ENCODE peak calls at places on chromosomes 1 and 21, in ten cellular contexts. One of them, this sample, is unnamed.

GRCh38 chr1:200739499-200740290 is 1.0 kb downstream of the CAMSAP2 start:
- DNase-seq in colonic mucosa: peak
- DNase-seq in naive thymus-derived CD4-positive, alpha-beta T cell: no peak
- DNase-seq in ovary: peak
- DNase-seq in Daoy: no peak
- DNase-seq in AG04450: no peak
- DNase-seq in IMR-90: no peak
- DNase-seq in stomach: peak
- DNase-seq in RWPE2: no peak
- DNase-seq in adrenal gland: peak
- DNase-seq in this sample: peak

GRCh38 chr1:195828322-195828721 is 779.9 kb downstream of the KCNT2 start:
- DNase-seq in AG04450: no peak
- DNase-seq in colonic mucosa: no peak
- DNase-seq in IMR-90: no peak
- DNase-seq in ovary: no peak
- DNase-seq in RWPE2: no peak
- DNase-seq in adrenal gland: no peak
- DNase-seq in Daoy: no peak
- DNase-seq in naive thymus-derived CD4-positive, alpha-beta T cell: no peak
- DNase-seq in stomach: no peak
- DNase-seq in this sample: no peak

GRCh38 chr21:42252778-42253340 is 33.9 kb downstream of the ABCG1 start:
- DNase-seq in naive thymus-derived CD4-positive, alpha-beta T cell: no peak
- DNase-seq in ovary: no peak
- DNase-seq in stomach: no peak
- DNase-seq in adrenal gland: no peak
- DNase-seq in RWPE2: no peak
- DNase-seq in AG04450: no peak
- DNase-seq in IMR-90: no peak
- DNase-seq in colonic mucosa: no peak
- DNase-seq in Daoy: no peak
- DNase-seq in this sample: no peak

GRCh38 chr1:59678065-59678808 is 136.5 kb upstream of the HOOK1 start:
- DNase-seq in adrenal gland: no peak
- DNase-seq in Daoy: peak
- DNase-seq in naive thymus-derived CD4-positive, alpha-beta T cell: no peak
- DNase-seq in colonic mucosa: no peak
- DNase-seq in IMR-90: no peak
- DNase-seq in RWPE2: no peak
- DNase-seq in ovary: no peak
- DNase-seq in stomach: no peak
- DNase-seq in AG04450: no peak
- DNase-seq in this sample: no peak

GRCh38 chr1:209354111-209354839 is 229.2 kb upstream of the CAMK1G start:
- DNase-seq in Daoy: peak
- DNase-seq in adrenal gland: peak
- DNase-seq in colonic mucosa: peak
- DNase-seq in stomach: peak
- DNase-seq in IMR-90: peak
- DNase-seq in ovary: no peak
- DNase-seq in AG04450: peak
- DNase-seq in naive thymus-derived CD4-positive, alpha-beta T cell: peak
- DNase-seq in RWPE2: peak
- DNase-seq in this sample: peak

GRCh38 chr1:2558420-2558819 is 2.2 kb downstream of the TNFRSF14 start:
- DNase-seq in RWPE2: no peak
- DNase-seq in ovary: no peak
- DNase-seq in naive thymus-derived CD4-positive, alpha-beta T cell: no peak
- DNase-seq in Daoy: no peak
- DNase-seq in colonic mucosa: no peak
- DNase-seq in AG04450: no peak
- DNase-seq in IMR-90: no peak
- DNase-seq in adrenal gland: no peak
- DNase-seq in stomach: no peak
- DNase-seq in this sample: no peak

GRCh38 chr1:97277891-97278662 is 556.5 kb downstream of the PTBP2 start:
- DNase-seq in RWPE2: no peak
- DNase-seq in colonic mucosa: no peak
- DNase-seq in IMR-90: peak
- DNase-seq in Daoy: peak
- DNase-seq in adrenal gland: no peak
- DNase-seq in ovary: no peak
- DNase-seq in AG04450: no peak
- DNase-seq in naive thymus-derived CD4-positive, alpha-beta T cell: no peak
- DNase-seq in stomach: no peak
- DNase-seq in this sample: no peak

GRCh38 chr1:94416901-94417701 is 1.1 kb upstream of the ABCD3 start:
- DNase-seq in IMR-90: peak
- DNase-seq in naive thymus-derived CD4-positive, alpha-beta T cell: no peak
- DNase-seq in colonic mucosa: peak
- DNase-seq in AG04450: peak
- DNase-seq in ovary: peak
- DNase-seq in stomach: peak
- DNase-seq in RWPE2: no peak
- DNase-seq in adrenal gland: peak
- DNase-seq in Daoy: peak
- DNase-seq in this sample: peak

GRCh38 chr1:110150330-110151174 is at the start of gene SLC6A17:
- DNase-seq in ovary: no peak
- DNase-seq in IMR-90: peak
- DNase-seq in colonic mucosa: no peak
- DNase-seq in Daoy: peak
- DNase-seq in adrenal gland: peak
- DNase-seq in naive thymus-derived CD4-positive, alpha-beta T cell: no peak
- DNase-seq in RWPE2: no peak
- DNase-seq in stomach: no peak
- DNase-seq in AG04450: no peak
- DNase-seq in this sample: no peak

GRCh38 chr1:47280142-47280541 is 33.8 kb downstream of the STIL start:
- DNase-seq in IMR-90: peak
- DNase-seq in Daoy: no peak
- DNase-seq in stomach: no peak
- DNase-seq in naive thymus-derived CD4-positive, alpha-beta T cell: no peak
- DNase-seq in ovary: no peak
- DNase-seq in adrenal gland: no peak
- DNase-seq in RWPE2: no peak
- DNase-seq in colonic mucosa: no peak
- DNase-seq in AG04450: no peak
- DNase-seq in this sample: no peak

GRCh38 chr1:210001751-210002150 is 63.7 kb downstream of the SYT14 start:
- DNase-seq in stomach: no peak
- DNase-seq in ovary: no peak
- DNase-seq in AG04450: no peak
- DNase-seq in colonic mucosa: no peak
- DNase-seq in Daoy: peak
- DNase-seq in adrenal gland: no peak
- DNase-seq in naive thymus-derived CD4-positive, alpha-beta T cell: no peak
- DNase-seq in IMR-90: no peak
- DNase-seq in RWPE2: no peak
- DNase-seq in this sample: no peak

GRCh38 chr1:245079021-245079609 is 75.7 kb upstream of the KIF26B start:
- DNase-seq in colonic mucosa: no peak
- DNase-seq in AG04450: no peak
- DNase-seq in IMR-90: peak
- DNase-seq in RWPE2: no peak
- DNase-seq in naive thymus-derived CD4-positive, alpha-beta T cell: no peak
- DNase-seq in adrenal gland: no peak
- DNase-seq in ovary: no peak
- DNase-seq in Daoy: peak
- DNase-seq in stomach: no peak
- DNase-seq in this sample: no peak

GRCh38 chr1:220652995-220653394 is 37.2 kb upstream of the C1orf115 start:
- DNase-seq in IMR-90: no peak
- DNase-seq in colonic mucosa: no peak
- DNase-seq in ovary: no peak
- DNase-seq in Daoy: no peak
- DNase-seq in RWPE2: no peak
- DNase-seq in stomach: no peak
- DNase-seq in adrenal gland: no peak
- DNase-seq in naive thymus-derived CD4-positive, alpha-beta T cell: no peak
- DNase-seq in AG04450: no peak
- DNase-seq in this sample: no peak

GRCh38 chr1:229098361-229098760 is 172.6 kb upstream of the RAB4A start:
- DNase-seq in adrenal gland: no peak
- DNase-seq in RWPE2: no peak
- DNase-seq in colonic mucosa: no peak
- DNase-seq in Daoy: no peak
- DNase-seq in stomach: no peak
- DNase-seq in naive thymus-derived CD4-positive, alpha-beta T cell: no peak
- DNase-seq in IMR-90: no peak
- DNase-seq in ovary: no peak
- DNase-seq in AG04450: no peak
- DNase-seq in this sample: no peak

GRCh38 chr1:92858564-92859399 is 26.9 kb downstream of the RPL5 start:
- DNase-seq in colonic mucosa: peak
- DNase-seq in adrenal gland: peak
- DNase-seq in stomach: peak
- DNase-seq in Daoy: peak
- DNase-seq in AG04450: peak
- DNase-seq in RWPE2: no peak
- DNase-seq in naive thymus-derived CD4-positive, alpha-beta T cell: peak
- DNase-seq in IMR-90: peak
- DNase-seq in ovary: peak
- DNase-seq in this sample: peak

GRCh38 chr1:224615861-224616760 is at the start of gene CNIH3:
- DNase-seq in adrenal gland: no peak
- DNase-seq in colonic mucosa: no peak
- DNase-seq in naive thymus-derived CD4-positive, alpha-beta T cell: no peak
- DNase-seq in IMR-90: peak
- DNase-seq in AG04450: no peak
- DNase-seq in Daoy: peak
- DNase-seq in ovary: no peak
- DNase-seq in stomach: peak
- DNase-seq in RWPE2: no peak
- DNase-seq in this sample: no peak

GRCh38 chr1:223748773-223749733 is 36.7 kb downstream of the CAPN2 start:
- DNase-seq in colonic mucosa: peak
- DNase-seq in IMR-90: peak
- DNase-seq in naive thymus-derived CD4-positive, alpha-beta T cell: peak
- DNase-seq in stomach: peak
- DNase-seq in AG04450: no peak
- DNase-seq in adrenal gland: peak
- DNase-seq in RWPE2: no peak
- DNase-seq in ovary: peak
- DNase-seq in Daoy: peak
- DNase-seq in this sample: peak

GRCh38 chr1:212635141-212635601 is 26.6 kb downstream of the ATF3 start:
- DNase-seq in RWPE2: no peak
- DNase-seq in ovary: no peak
- DNase-seq in stomach: no peak
- DNase-seq in AG04450: no peak
- DNase-seq in IMR-90: peak
- DNase-seq in Daoy: peak
- DNase-seq in naive thymus-derived CD4-positive, alpha-beta T cell: no peak
- DNase-seq in adrenal gland: no peak
- DNase-seq in colonic mucosa: no peak
- DNase-seq in this sample: no peak

GRCh38 chr1:53086504-53087070 is 24.6 kb downstream of the PODN start:
- DNase-seq in ovary: no peak
- DNase-seq in AG04450: no peak
- DNase-seq in RWPE2: no peak
- DNase-seq in stomach: no peak
- DNase-seq in colonic mucosa: no peak
- DNase-seq in Daoy: no peak
- DNase-seq in adrenal gland: no peak
- DNase-seq in naive thymus-derived CD4-positive, alpha-beta T cell: no peak
- DNase-seq in IMR-90: no peak
- DNase-seq in this sample: no peak

GRCh38 chr1:60350531-60350930 is 277.0 kb upstream of the C1orf87 start:
- DNase-seq in colonic mucosa: no peak
- DNase-seq in RWPE2: no peak
- DNase-seq in IMR-90: no peak
- DNase-seq in Daoy: no peak
- DNase-seq in adrenal gland: no peak
- DNase-seq in ovary: no peak
- DNase-seq in naive thymus-derived CD4-positive, alpha-beta T cell: no peak
- DNase-seq in stomach: no peak
- DNase-seq in AG04450: no peak
- DNase-seq in this sample: no peak

GRCh38 chr1:173002891-173003582 is 47.7 kb downstream of the TNFSF18 start:
- DNase-seq in RWPE2: peak
- DNase-seq in naive thymus-derived CD4-positive, alpha-beta T cell: no peak
- DNase-seq in adrenal gland: peak
- DNase-seq in ovary: no peak
- DNase-seq in IMR-90: peak
- DNase-seq in stomach: no peak
- DNase-seq in AG04450: peak
- DNase-seq in Daoy: peak
- DNase-seq in colonic mucosa: no peak
- DNase-seq in this sample: no peak

GRCh38 chr1:75519626-75520025 is 91.3 kb downstream of the SLC44A5 start:
- DNase-seq in AG04450: no peak
- DNase-seq in ovary: no peak
- DNase-seq in naive thymus-derived CD4-positive, alpha-beta T cell: no peak
- DNase-seq in RWPE2: no peak
- DNase-seq in adrenal gland: no peak
- DNase-seq in colonic mucosa: no peak
- DNase-seq in stomach: no peak
- DNase-seq in IMR-90: no peak
- DNase-seq in Daoy: no peak
- DNase-seq in this sample: no peak

GRCh38 chr1:25042876-25043580 is 113.0 kb upstream of the RUNX3 start:
- DNase-seq in stomach: no peak
- DNase-seq in colonic mucosa: no peak
- DNase-seq in IMR-90: no peak
- DNase-seq in AG04450: no peak
- DNase-seq in naive thymus-derived CD4-positive, alpha-beta T cell: no peak
- DNase-seq in RWPE2: no peak
- DNase-seq in ovary: no peak
- DNase-seq in Daoy: no peak
- DNase-seq in adrenal gland: no peak
- DNase-seq in this sample: no peak

GRCh38 chr21:26124421-26124833 is 46.1 kb downstream of the APP start:
- DNase-seq in ovary: no peak
- DNase-seq in RWPE2: no peak
- DNase-seq in Daoy: no peak
- DNase-seq in naive thymus-derived CD4-positive, alpha-beta T cell: no peak
- DNase-seq in AG04450: no peak
- DNase-seq in stomach: no peak
- DNase-seq in adrenal gland: no peak
- DNase-seq in colonic mucosa: no peak
- DNase-seq in IMR-90: peak
- DNase-seq in this sample: no peak

GRCh38 chr1:17170571-17170970 is 34.4 kb upstream of the PADI1 start:
- DNase-seq in AG04450: peak
- DNase-seq in Daoy: no peak
- DNase-seq in adrenal gland: no peak
- DNase-seq in colonic mucosa: no peak
- DNase-seq in ovary: no peak
- DNase-seq in IMR-90: peak
- DNase-seq in stomach: no peak
- DNase-seq in RWPE2: no peak
- DNase-seq in naive thymus-derived CD4-positive, alpha-beta T cell: no peak
- DNase-seq in this sample: no peak

GRCh38 chr1:56484695-56485094 is 94.7 kb downstream of the PLPP3 start:
- DNase-seq in RWPE2: no peak
- DNase-seq in colonic mucosa: no peak
- DNase-seq in stomach: no peak
- DNase-seq in naive thymus-derived CD4-positive, alpha-beta T cell: no peak
- DNase-seq in AG04450: no peak
- DNase-seq in IMR-90: no peak
- DNase-seq in Daoy: no peak
- DNase-seq in adrenal gland: no peak
- DNase-seq in ovary: no peak
- DNase-seq in this sample: no peak

GRCh38 chr1:88662723-88663122 is 21.4 kb upstream of the PKN2 start:
- DNase-seq in Daoy: no peak
- DNase-seq in colonic mucosa: no peak
- DNase-seq in stomach: no peak
- DNase-seq in ovary: no peak
- DNase-seq in RWPE2: no peak
- DNase-seq in AG04450: no peak
- DNase-seq in naive thymus-derived CD4-positive, alpha-beta T cell: no peak
- DNase-seq in IMR-90: no peak
- DNase-seq in adrenal gland: no peak
- DNase-seq in this sample: no peak

GRCh38 chr21:14862794-14863720 is 201.7 kb downstream of the NRIP1 start:
- DNase-seq in RWPE2: no peak
- DNase-seq in stomach: no peak
- DNase-seq in naive thymus-derived CD4-positive, alpha-beta T cell: peak
- DNase-seq in ovary: no peak
- DNase-seq in Daoy: no peak
- DNase-seq in adrenal gland: no peak
- DNase-seq in IMR-90: peak
- DNase-seq in AG04450: no peak
- DNase-seq in colonic mucosa: no peak
- DNase-seq in this sample: no peak

This sample was measured in mucosa of gallbladder.